ENCODE peak calls at places on chromosomes 12 and 14, in four cellular contexts. J is amniotic stem cell, K is AG08396, C is dermis microvascular lymphatic vessel endothelial cell. T is an unnamed sample.

GRCh38 chr12:114443607-114444421 is 37.9 kb upstream of the TBX5 start:
- DNase-seq in J (no peak), C (no peak), K (no peak), T (no peak)

GRCh38 chr12:31408778-31409177 is 82.8 kb upstream of the SINHCAF start:
- DNase-seq in J (no peak), C (no peak), K (no peak), T (no peak)

GRCh38 chr14:21320913-21321312 is 41.0 kb downstream of the RPGRIP1 start:
- DNase-seq in K (no peak), J (no peak), C (no peak), T (no peak)

GRCh38 chr12:3117144-3117581 is 40.0 kb downstream of the TSPAN9 start:
- DNase-seq in J (no peak), K (no peak), C (peak; percentile 60), T (no peak)

GRCh38 chr12:46555379-46555778 is 182.8 kb upstream of the SLC38A2 start:
- DNase-seq in C (no peak), K (peak; percentile 29), J (no peak), T (no peak)

GRCh38 chr14:95270203-95270602 is 49.5 kb downstream of the CLMN start:
- DNase-seq in J (no peak), K (no peak), C (no peak), T (no peak)

GRCh38 chr12:526089-526488 is 66.3 kb downstream of the B4GALNT3 start:
- DNase-seq in J (no peak), C (no peak), K (no peak), T (no peak)

GRCh38 chr12:115423546-115423987 is 739.6 kb upstream of the TBX3 start:
- DNase-seq in C (no peak), J (no peak), K (no peak), T (no peak)

GRCh38 chr12:31687101-31687527 is 27.6 kb downstream of the ETFBKMT start:
- DNase-seq in K (no peak), J (no peak), C (no peak), T (no peak)

GRCh38 chr14:66216763-66217162 is 269.4 kb upstream of the CCDC196 start:
- DNase-seq in J (no peak), K (no peak), C (no peak), T (no peak)

GRCh38 chr14:75283884-75284563 is 5.4 kb downstream of the FOS start:
- DNase-seq in C (no peak), K (no peak), J (no peak), T (peak; percentile 84)

GRCh38 chr12:116626153-116626552 is 67.0 kb downstream of the MAP1LC3B2 start:
- DNase-seq in C (no peak), K (no peak), J (no peak), T (no peak)

GRCh38 chr14:93628048-93628447 is 160.2 kb downstream of the PRIMA1 start:
- DNase-seq in J (no peak), C (no peak), K (no peak), T (no peak)

GRCh38 chr14:92986254-92987147 is 63.6 kb downstream of the CHGA start:
- DNase-seq in J (no peak), C (peak; percentile 35), K (peak; percentile 79), T (peak; percentile 83)

GRCh38 chr12:109518820-109519665 is 41.6 kb downstream of the UBE3B start:
- DNase-seq in K (peak; percentile 77), C (peak; percentile 81), J (peak; percentile 50), T (peak; percentile 64)

GRCh38 chr12:1598757-1599156 is 4.4 kb upstream of the FBXL14 start:
- DNase-seq in K (no peak), J (no peak), C (no peak), T (no peak)

T was measured in sigmoid colon.